ENCODE peak calls at places on chromosomes 6 and 20, in nine cellular contexts. P is BE2C, M is astrocyte of the cerebellum, Q is RWPE1, Z is neural progenitor cell, X is H9, Y is psoas muscle, B is mammary epithelial cell, V is AG04450. R is an unnamed sample.

GRCh38 chr6:112760831-112761230 is 413.7 kb downstream of the RFPL4B start:
- DNase-seq in V (no peak), Y (no peak), M (no peak), Z (no peak), B (no peak), X (no peak), P (no peak), Q (no peak), R (no peak)

GRCh38 chr6:43878823-43879495 is 108.9 kb downstream of the VEGFA start:
- DNase-seq in V (no peak), P (peak; percentile 50), M (no peak), Q (no peak), B (no peak), Z (peak; percentile 60), Y (no peak), X (no peak), R (no peak)

GRCh38 chr20:7490288-7490687 is 450.0 kb downstream of the HAO1 start:
- DNase-seq in Z (no peak), P (no peak), V (no peak), Y (no peak), B (no peak), X (no peak), Q (no peak), M (no peak), R (no peak)

GRCh38 chr6:44657201-44657824 is 269.8 kb downstream of the CDC5L start:
- DNase-seq in Y (no peak), Q (no peak), B (no peak), V (no peak), X (no peak), M (no peak), Z (peak; percentile 28), P (no peak), R (no peak)

GRCh38 chr6:14889698-14890593 is 355.9 kb upstream of the JARID2 start:
- DNase-seq in B (no peak), X (no peak), Y (no peak), M (no peak), Z (no peak), P (no peak), Q (no peak), V (no peak), R (no peak)

GRCh38 chr6:128784266-128784665 is 98.7 kb upstream of the LAMA2 start:
- DNase-seq in V (no peak), M (no peak), Q (no peak), P (no peak), X (no peak), B (no peak), Z (no peak), Y (no peak), R (no peak)

GRCh38 chr20:61044499-61044898 is 207.6 kb upstream of the CDH4 start:
- DNase-seq in Z (peak; percentile 18), B (no peak), P (no peak), V (no peak), M (no peak), Q (no peak), Y (no peak), X (peak; percentile 43), R (peak; percentile 22)

GRCh38 chr6:130473886-130474285 is 108.1 kb downstream of the TMEM200A start:
- DNase-seq in M (no peak), Y (no peak), X (no peak), Z (no peak), V (no peak), Q (peak; percentile 24), B (peak; percentile 96), P (no peak), R (no peak)

GRCh38 chr6:167115054-167115453 is 7.8 kb upstream of the CCR6 start:
- DNase-seq in V (no peak), B (no peak), M (no peak), Y (no peak), Q (no peak), X (no peak), P (peak; percentile 21), Z (no peak), R (no peak)
- TF ChIP-seq CTCF in V (no peak), B (no peak), M (no peak), Y (no peak), Q (no peak), X (peak; percentile 52), P (peak; percentile 41), Z (peak; percentile 38), R (no peak)

GRCh38 chr20:32991386-32991785 is 12.8 kb downstream of the SUN5 start:
- DNase-seq in V (no peak), Q (no peak), X (no peak), P (no peak), Z (no peak), Y (no peak), M (no peak), B (no peak), R (no peak)
- TF ChIP-seq CTCF in V (no peak), Q (no peak), X (no peak), P (no peak), Z (no peak), Y (no peak), M (no peak), B (no peak), R (no peak)

GRCh38 chr20:35617397-35618031 is 1.9 kb downstream of the SPAG4 start:
- DNase-seq in P (peak; percentile 75), M (no peak), Z (peak; percentile 79), B (peak; percentile 43), V (no peak), Y (peak; percentile 51), X (peak; percentile 80), Q (peak; percentile 75), R (peak; percentile 51)
- TF ChIP-seq CTCF in P (peak; percentile 47), M (peak; percentile 53), Z (peak; percentile 54), B (peak; percentile 35), V (peak; percentile 33), Y (peak; percentile 32), X (peak; percentile 59), Q (peak; percentile 12), R (peak; percentile 15)

GRCh38 chr6:72218125-72218524 is 331.8 kb downstream of the RIMS1 start:
- DNase-seq in P (peak; percentile 77), Y (no peak), V (no peak), M (peak; percentile 3), Q (peak; percentile 18), Z (peak; percentile 81), X (peak; percentile 84), B (peak; percentile 11), R (peak; percentile 58)
- TF ChIP-seq CTCF in P (peak; percentile 81), Y (no peak), V (peak; percentile 65), M (peak; percentile 55), Q (no peak), Z (peak; percentile 66), X (peak; percentile 74), B (peak; percentile 46), R (peak; percentile 64)

DNA sequence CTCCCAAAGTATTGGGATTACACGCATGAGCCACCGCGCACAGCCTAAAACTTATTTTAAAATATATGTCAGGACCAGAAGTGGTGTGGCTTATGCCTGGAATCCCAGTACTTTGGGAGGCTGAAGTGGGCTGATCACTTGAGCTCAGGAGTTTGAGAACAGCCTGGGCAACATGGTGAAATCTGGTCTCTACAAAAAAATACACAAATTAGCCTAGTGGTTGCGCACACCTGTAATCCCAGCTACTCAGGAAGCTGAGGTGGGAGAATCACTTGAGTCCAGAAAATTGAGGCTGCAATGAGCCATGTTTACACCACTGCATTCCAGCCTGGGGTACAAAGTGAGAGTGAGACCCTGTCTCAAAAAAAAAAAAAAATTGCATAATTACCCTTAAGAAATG is 13.7 kb downstream of the PXT1 start:
- DNase-seq in V (no peak), Q (no peak), P (no peak), X (no peak), B (no peak), Z (no peak), M (no peak), Y (no peak), R (no peak)
- TF ChIP-seq CTCF in V (no peak), Q (no peak), P (peak; percentile 28), X (no peak), B (no peak), Z (no peak), M (peak; percentile 35), Y (no peak), R (no peak)

DNA sequence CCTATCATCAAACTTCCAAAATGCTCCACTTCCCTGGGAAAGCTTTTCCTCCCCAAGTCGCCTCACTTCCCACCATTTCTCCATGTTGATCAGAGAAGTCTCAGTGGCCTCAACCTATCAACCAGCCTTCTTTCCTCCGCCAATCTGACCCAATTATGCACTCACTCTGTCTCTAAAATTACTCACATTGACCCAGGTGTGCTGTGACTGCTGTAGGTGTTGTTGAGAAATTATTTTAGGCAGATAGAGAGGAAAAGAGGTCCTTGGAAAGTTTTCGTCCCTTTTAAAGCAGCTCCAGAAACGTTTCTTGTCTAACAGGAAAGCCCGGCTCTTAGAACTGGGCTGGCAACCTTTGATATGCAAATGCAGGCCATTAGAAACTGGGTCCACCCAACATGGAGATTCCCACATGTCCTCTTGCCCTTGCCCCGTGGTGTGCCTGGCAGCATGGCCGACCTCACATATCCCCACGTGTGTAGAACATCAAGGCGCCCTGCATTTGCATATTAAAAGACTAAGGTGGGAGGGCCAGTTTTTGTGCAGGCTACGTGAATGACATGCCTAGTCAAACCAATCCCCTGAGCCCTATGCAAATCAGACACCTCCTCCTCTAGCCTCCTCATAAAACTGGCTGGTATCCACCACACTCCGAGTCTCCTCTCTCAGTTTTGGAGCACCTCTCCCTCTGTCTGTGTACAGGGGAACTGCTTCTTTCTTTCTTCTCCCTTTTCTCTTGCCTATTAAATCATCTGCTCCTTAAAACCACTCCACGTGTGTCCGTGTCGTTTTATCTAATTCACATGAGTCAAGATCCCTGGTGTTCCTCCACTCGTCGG is 12.9 kb downstream of the IPCEF1 start:
- DNase-seq in B (peak; percentile 60), X (peak; percentile 94), Z (peak; percentile 46), Q (no peak), Y (no peak), M (peak; percentile 38), V (no peak), P (peak; percentile 80), R (peak; percentile 23)
- TF ChIP-seq CTCF in B (peak; percentile 44), X (peak; percentile 57), Z (peak; percentile 28), Q (no peak), Y (no peak), M (peak; percentile 55), V (peak; percentile 39), P (peak; percentile 73), R (peak; percentile 47)

DNA sequence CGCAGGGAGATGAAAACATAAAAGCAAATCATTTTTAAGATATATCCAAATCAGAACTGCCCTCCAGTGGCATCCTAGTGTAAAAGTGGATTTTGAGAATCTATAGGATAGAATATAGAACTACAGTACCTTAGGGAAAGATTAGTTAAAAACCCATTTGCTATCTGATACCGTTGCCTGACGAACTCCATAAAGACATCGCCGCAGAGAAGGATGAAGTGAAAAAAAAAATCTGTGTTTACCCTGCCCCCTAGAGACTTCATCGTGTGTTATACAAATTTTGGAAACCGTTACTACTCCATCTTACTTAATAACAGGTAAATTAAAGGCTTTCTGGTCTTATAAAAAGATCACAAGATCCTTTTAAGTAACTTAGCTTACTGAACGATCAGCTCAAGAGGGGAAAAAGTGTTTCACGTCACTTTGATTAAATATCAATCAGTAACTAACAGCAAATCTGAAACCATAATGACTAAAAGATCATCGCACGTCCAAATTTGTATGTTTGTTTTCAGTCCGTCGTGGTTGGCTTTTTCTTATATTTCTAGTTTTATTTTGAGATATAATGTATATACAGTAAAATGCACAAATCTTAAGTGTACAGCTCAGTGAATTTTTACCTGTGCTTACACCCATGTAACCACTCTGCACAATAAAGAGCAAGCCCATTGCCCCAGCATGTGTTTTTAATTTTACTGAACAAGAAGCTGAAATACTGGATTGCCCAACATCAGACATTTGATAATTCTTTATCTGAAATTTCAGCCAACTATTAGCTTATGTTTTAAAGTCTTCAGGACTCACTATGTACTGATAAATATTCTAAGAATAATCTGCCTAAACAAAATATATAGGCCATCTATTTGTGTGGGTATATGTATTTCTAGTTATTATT is 879 bp upstream of the MCM3 start:
- DNase-seq in Z (peak; percentile 12), Y (no peak), Q (no peak), M (no peak), B (no peak), V (no peak), P (no peak), X (no peak), R (no peak)
- TF ChIP-seq CTCF in Z (peak; percentile 35), Y (no peak), Q (peak; percentile 15), M (peak; percentile 31), B (peak; percentile 16), V (peak; percentile 30), P (peak; percentile 28), X (peak; percentile 33), R (no peak)

R was measured in nephron progenitor cell.